ENCODE peak calls at places on chromosomes 5 and 9, in five cellular contexts. One of them, this sample, is unnamed. For H3K4me1, the result is how much of the 10 kb centered on the place peaks cover.

GRCh38 chr9:91420471-91421021 is 3.1 kb downstream of the NFIL3 start:
- DNase-seq in tibial artery: no peak
- DNase-seq in transverse colon: no peak
- DNase-seq in IMR-90: peak
- DNase-seq in mammary epithelial cell: no peak
- DNase-seq in this sample: no peak

GRCh38 chr5:96614110-96614691 is 48.0 kb upstream of the CAST start:
- DNase-seq in tibial artery: no peak
- DNase-seq in transverse colon: peak
- DNase-seq in IMR-90: peak
- DNase-seq in mammary epithelial cell: peak
- DNase-seq in this sample: peak

GRCh38 chr5:58582411-58583393 is at the start of gene RAB3C:
- DNase-seq in tibial artery: peak
- DNase-seq in transverse colon: peak
- DNase-seq in IMR-90: peak
- DNase-seq in mammary epithelial cell: peak
- DNase-seq in this sample: peak

GRCh38 chr9:26947736-26948135 is 694 bp upstream of the PLAA start:
- DNase-seq in tibial artery: no peak
- DNase-seq in transverse colon: no peak
- DNase-seq in IMR-90: no peak
- DNase-seq in mammary epithelial cell: no peak
- DNase-seq in this sample: no peak

GRCh38 chr9:4238522-4238921 is 61.3 kb downstream of the GLIS3 start:
- DNase-seq in tibial artery: no peak
- DNase-seq in transverse colon: no peak
- DNase-seq in IMR-90: peak
- DNase-seq in mammary epithelial cell: peak
- DNase-seq in this sample: no peak

GRCh38 chr5:92769986-92770385 is 811.0 kb downstream of the NR2F1-AS1 start:
- DNase-seq in tibial artery: no peak
- DNase-seq in transverse colon: no peak
- DNase-seq in IMR-90: peak
- DNase-seq in mammary epithelial cell: no peak
- DNase-seq in this sample: no peak

GRCh38 chr9:95742821-95743220 is 132.7 kb upstream of the ERCC6L2 start:
- DNase-seq in tibial artery: no peak
- DNase-seq in transverse colon: no peak
- DNase-seq in IMR-90: no peak
- DNase-seq in mammary epithelial cell: no peak
- DNase-seq in this sample: no peak

GRCh38 chr5:124124711-124125229 is 612.8 kb downstream of the CSNK1G3 start:
- DNase-seq in tibial artery: no peak
- DNase-seq in transverse colon: no peak
- DNase-seq in IMR-90: peak
- DNase-seq in mammary epithelial cell: no peak
- DNase-seq in this sample: no peak

GRCh38 chr5:118022062-118022461 is 966.3 kb downstream of the DTWD2 start:
- DNase-seq in tibial artery: no peak
- DNase-seq in transverse colon: no peak
- DNase-seq in IMR-90: no peak
- DNase-seq in mammary epithelial cell: no peak
- DNase-seq in this sample: no peak

GRCh38 chr9:19255112-19255511 is 24.6 kb downstream of the DENND4C start:
- DNase-seq in tibial artery: no peak
- DNase-seq in transverse colon: no peak
- DNase-seq in IMR-90: no peak
- DNase-seq in mammary epithelial cell: no peak
- DNase-seq in this sample: no peak

GRCh38 chr5:1542755-1543154 is 19.0 kb upstream of the LPCAT1 start:
- DNase-seq in tibial artery: peak
- DNase-seq in transverse colon: peak
- DNase-seq in IMR-90: no peak
- DNase-seq in mammary epithelial cell: peak
- DNase-seq in this sample: peak

GRCh38 chr9:131923766-131924165 is 155.9 kb downstream of the MED27 start:
- DNase-seq in tibial artery: no peak
- DNase-seq in transverse colon: no peak
- DNase-seq in IMR-90: peak
- DNase-seq in mammary epithelial cell: no peak
- DNase-seq in this sample: no peak

DNA sequence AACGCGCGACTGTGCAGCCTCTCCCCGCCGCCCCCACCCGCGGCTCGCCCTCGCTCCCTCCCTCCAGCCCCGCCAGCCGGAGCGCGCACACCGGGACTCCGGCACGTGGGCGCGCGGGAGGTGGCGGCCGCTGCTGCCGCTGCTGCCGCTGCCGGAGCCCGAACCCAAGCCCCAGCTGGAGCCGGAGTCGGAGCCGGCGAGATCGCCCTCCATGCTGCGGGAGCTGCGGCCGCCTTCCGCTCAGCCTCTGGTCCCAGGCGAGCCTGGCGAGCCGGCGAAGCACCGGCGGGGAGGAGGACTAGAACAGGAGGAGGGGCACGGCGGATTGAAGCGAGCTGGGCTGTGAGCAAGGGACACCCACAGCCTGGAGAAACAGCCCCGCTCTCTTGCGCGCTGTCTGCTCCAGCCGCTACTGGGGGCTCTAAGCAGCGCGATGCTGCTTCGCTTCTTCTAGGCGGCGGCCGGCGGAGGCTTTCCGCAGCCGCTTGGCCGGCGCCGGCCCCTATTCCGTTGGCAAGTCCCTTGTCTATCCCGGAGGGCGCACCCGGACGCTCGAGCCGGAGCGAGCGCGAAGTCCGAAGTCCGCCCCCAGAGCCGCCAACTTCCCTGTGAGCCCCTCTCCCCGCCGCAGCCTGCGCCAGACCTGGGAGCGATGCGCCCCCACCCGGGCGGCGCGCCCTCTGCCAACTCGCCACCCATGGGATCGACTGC is 598.7 kb upstream of the SGCD start:
- DNase-seq in tibial artery: no peak
- DNase-seq in transverse colon: peak
- DNase-seq in IMR-90: peak
- DNase-seq in mammary epithelial cell: peak
- DNase-seq in this sample: no peak
- H3K4me3 ChIP-seq in tibial artery: peak
- H3K4me3 ChIP-seq in transverse colon: peak
- H3K4me3 ChIP-seq in IMR-90: peak
- H3K4me3 ChIP-seq in mammary epithelial cell: peak
- H3K4me3 ChIP-seq in this sample: no peak

DNA sequence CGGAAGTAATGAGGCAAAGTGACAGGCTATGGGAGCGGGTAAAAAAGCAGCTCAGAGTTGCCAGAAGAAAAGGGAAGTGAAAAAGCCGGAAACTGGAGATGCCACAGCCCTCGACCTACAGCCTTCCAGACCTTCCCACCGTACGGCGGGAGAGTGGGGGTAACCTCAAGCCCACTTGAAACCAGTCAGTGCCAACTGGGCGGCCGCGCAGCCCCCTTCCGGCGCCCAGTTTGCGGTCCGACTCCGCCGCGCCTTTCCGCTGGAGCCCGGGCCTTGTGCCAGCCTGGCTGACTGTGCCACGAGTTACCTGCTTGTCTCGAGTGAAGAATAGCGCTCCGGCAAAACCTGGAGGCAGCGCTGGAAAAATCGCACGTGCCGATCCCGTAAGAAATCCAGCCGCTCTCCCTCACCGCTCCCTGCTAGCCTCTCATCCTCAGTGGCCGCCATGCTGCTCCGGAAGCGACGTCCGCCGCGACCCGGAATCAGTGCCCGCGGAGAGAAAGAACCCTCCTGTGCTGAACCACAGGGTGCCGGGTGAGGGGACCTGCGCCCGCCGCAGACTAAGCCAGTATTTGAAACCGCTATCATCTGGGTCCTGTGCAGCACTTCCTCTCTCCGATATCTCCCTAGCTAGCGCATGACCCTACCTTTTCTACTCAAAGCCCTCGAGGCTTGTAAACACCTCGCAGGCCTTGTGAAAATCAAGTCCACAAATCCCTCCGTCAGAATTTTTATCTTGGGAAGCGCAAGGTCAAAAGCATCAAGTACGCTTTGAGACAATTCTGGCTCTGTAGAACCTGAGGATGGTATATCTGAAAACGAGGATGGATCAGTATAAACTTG is at the start of gene PGGT1B:
- DNase-seq in tibial artery: peak
- DNase-seq in transverse colon: peak
- DNase-seq in IMR-90: peak
- DNase-seq in mammary epithelial cell: peak
- DNase-seq in this sample: peak
- H3K4me1 ChIP-seq in tibial artery: under half
- H3K4me1 ChIP-seq in transverse colon: under half
- H3K4me1 ChIP-seq in IMR-90: under half
- H3K4me1 ChIP-seq in mammary epithelial cell: under half
- H3K4me1 ChIP-seq in this sample: under half

GRCh38 chr9:114181583-114182409 is 26.5 kb downstream of the COL27A1 start:
- DNase-seq in tibial artery: no peak
- DNase-seq in transverse colon: no peak
- DNase-seq in IMR-90: peak
- DNase-seq in mammary epithelial cell: no peak
- DNase-seq in this sample: no peak
- H3K27ac ChIP-seq in tibial artery: peak
- H3K27ac ChIP-seq in transverse colon: peak
- H3K27ac ChIP-seq in IMR-90: peak
- H3K27ac ChIP-seq in mammary epithelial cell: no peak
- H3K27ac ChIP-seq in this sample: no peak

GRCh38 chr5:135544666-135545045 is 8.9 kb upstream of the NEUROG1 start:
- DNase-seq in tibial artery: no peak
- DNase-seq in transverse colon: no peak
- DNase-seq in IMR-90: no peak
- DNase-seq in mammary epithelial cell: no peak
- DNase-seq in this sample: no peak
- H3K4me3 ChIP-seq in tibial artery: peak
- H3K4me3 ChIP-seq in transverse colon: peak
- H3K4me3 ChIP-seq in IMR-90: no peak
- H3K4me3 ChIP-seq in mammary epithelial cell: peak
- H3K4me3 ChIP-seq in this sample: no peak

GRCh38 chr9:134552349-134552990 is 89.1 kb upstream of the COL5A1 start:
- DNase-seq in tibial artery: peak
- DNase-seq in transverse colon: no peak
- DNase-seq in IMR-90: no peak
- DNase-seq in mammary epithelial cell: no peak
- DNase-seq in this sample: no peak

GRCh38 chr9:134550584-134550983 is 91.0 kb upstream of the COL5A1 start:
- DNase-seq in tibial artery: peak
- DNase-seq in transverse colon: no peak
- DNase-seq in IMR-90: no peak
- DNase-seq in mammary epithelial cell: no peak
- DNase-seq in this sample: no peak

GRCh38 chr9:134549336-134549735 is 92.3 kb upstream of the COL5A1 start:
- DNase-seq in tibial artery: peak
- DNase-seq in transverse colon: no peak
- DNase-seq in IMR-90: no peak
- DNase-seq in mammary epithelial cell: no peak
- DNase-seq in this sample: no peak

GRCh38 chr9:134551657-134552348 is 89.8 kb upstream of the COL5A1 start:
- DNase-seq in tibial artery: peak
- DNase-seq in transverse colon: no peak
- DNase-seq in IMR-90: peak
- DNase-seq in mammary epithelial cell: peak
- DNase-seq in this sample: no peak

GRCh38 chr9:134551176-134551575 is 90.4 kb upstream of the COL5A1 start:
- DNase-seq in tibial artery: peak
- DNase-seq in transverse colon: no peak
- DNase-seq in IMR-90: no peak
- DNase-seq in mammary epithelial cell: no peak
- DNase-seq in this sample: no peak
- H3K4me1 ChIP-seq in tibial artery: under half
- H3K4me1 ChIP-seq in transverse colon: under half
- H3K4me1 ChIP-seq in IMR-90: under half
- H3K4me1 ChIP-seq in mammary epithelial cell: under half
- H3K4me1 ChIP-seq in this sample: under half

GRCh38 chr9:76371901-76372300 is 22.3 kb downstream of the RFK start:
- DNase-seq in tibial artery: no peak
- DNase-seq in transverse colon: no peak
- DNase-seq in IMR-90: peak
- DNase-seq in mammary epithelial cell: no peak
- DNase-seq in this sample: no peak
- H3K27ac ChIP-seq in tibial artery: no peak
- H3K27ac ChIP-seq in transverse colon: peak
- H3K27ac ChIP-seq in IMR-90: peak
- H3K27ac ChIP-seq in mammary epithelial cell: no peak
- H3K27ac ChIP-seq in this sample: no peak

DNA sequence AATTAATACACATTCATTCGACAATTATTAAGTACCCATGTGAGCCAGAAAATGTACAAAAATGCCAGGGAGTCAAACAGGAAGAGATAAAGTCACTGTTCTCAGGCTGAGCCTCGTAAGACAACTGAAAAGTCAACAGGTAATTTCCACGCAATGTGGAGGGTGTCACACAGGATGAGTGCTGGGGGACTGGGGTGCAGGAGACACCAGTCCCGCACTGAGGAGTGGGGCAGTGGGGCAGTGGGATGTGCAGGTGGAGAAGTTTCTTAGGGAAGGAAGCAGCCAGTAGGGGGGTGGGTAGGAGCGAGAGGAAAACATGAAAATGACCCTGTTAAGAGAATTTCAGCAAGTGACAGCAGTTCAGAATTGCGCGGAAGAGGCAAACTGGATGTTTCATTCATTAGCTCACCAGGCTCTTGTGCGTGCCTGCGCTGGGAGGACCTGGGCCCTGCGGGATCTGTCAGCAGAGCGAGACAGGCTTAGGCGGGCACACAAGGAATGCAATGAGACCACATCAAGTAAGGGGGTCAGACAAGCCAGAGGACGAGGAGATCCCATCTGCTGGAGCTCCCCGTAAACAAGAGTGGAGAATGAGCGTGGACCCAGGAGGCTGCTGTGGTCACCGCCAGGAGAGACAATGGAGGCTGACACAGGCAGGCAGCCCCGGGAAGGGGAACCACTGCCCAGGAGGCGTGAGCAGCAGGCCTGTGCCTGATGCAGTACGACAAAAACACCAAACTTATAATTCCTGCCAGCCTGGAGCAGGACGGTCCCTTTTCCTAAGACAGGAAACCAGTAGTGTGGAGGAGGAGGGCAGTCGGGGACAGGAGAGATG is 21.0 kb downstream of the CAMSAP1 start:
- DNase-seq in tibial artery: no peak
- DNase-seq in transverse colon: no peak
- DNase-seq in IMR-90: no peak
- DNase-seq in mammary epithelial cell: peak
- DNase-seq in this sample: no peak
- H3K4me3 ChIP-seq in tibial artery: no peak
- H3K4me3 ChIP-seq in transverse colon: no peak
- H3K4me3 ChIP-seq in IMR-90: no peak
- H3K4me3 ChIP-seq in mammary epithelial cell: no peak
- H3K4me3 ChIP-seq in this sample: no peak

This sample was measured in lung.